ENCODE peak calls at places on chromosomes 13 and 19, in eight cellular contexts. One of them, this sample, is unnamed.

GRCh38 chr19:16416574-16416973 is 55.2 kb downstream of the EPS15L1 start:
- DNase-seq in activated B cell treated with CpG ODN at 0.5 μM for 24 hours: no peak
- DNase-seq in GM10248: no peak
- DNase-seq in IMR-90: peak; percentile 10
- DNase-seq in lower lobe of right lung: no peak
- DNase-seq in psoas muscle: no peak
- DNase-seq in mammary epithelial cell: no peak
- DNase-seq in thyroid gland: no peak
- DNase-seq in this sample: no peak

GRCh38 chr13:100269837-100270236 is 180.9 kb downstream of the PCCA start:
- DNase-seq in activated B cell treated with CpG ODN at 0.5 μM for 24 hours: no peak
- DNase-seq in GM10248: no peak
- DNase-seq in IMR-90: peak; percentile 82
- DNase-seq in lower lobe of right lung: peak; percentile 77
- DNase-seq in psoas muscle: peak; percentile 67
- DNase-seq in mammary epithelial cell: peak; percentile 12
- DNase-seq in thyroid gland: peak; percentile 61
- DNase-seq in this sample: no peak

GRCh38 chr13:51311271-51311670 is 28.2 kb upstream of the SERPINE3 start:
- DNase-seq in activated B cell treated with CpG ODN at 0.5 μM for 24 hours: no peak
- DNase-seq in GM10248: no peak
- DNase-seq in IMR-90: no peak
- DNase-seq in lower lobe of right lung: no peak
- DNase-seq in psoas muscle: no peak
- DNase-seq in mammary epithelial cell: no peak
- DNase-seq in thyroid gland: no peak
- DNase-seq in this sample: no peak

GRCh38 chr13:33518442-33518841 is 232.9 kb upstream of the STARD13 start:
- DNase-seq in activated B cell treated with CpG ODN at 0.5 μM for 24 hours: no peak
- DNase-seq in GM10248: no peak
- DNase-seq in IMR-90: no peak
- DNase-seq in lower lobe of right lung: no peak
- DNase-seq in psoas muscle: no peak
- DNase-seq in mammary epithelial cell: no peak
- DNase-seq in thyroid gland: no peak
- DNase-seq in this sample: no peak

GRCh38 chr19:45250832-45251451 is at the start of gene MARK4:
- DNase-seq in activated B cell treated with CpG ODN at 0.5 μM for 24 hours: peak; percentile 56
- DNase-seq in GM10248: peak; percentile 97
- DNase-seq in IMR-90: peak; percentile 34
- DNase-seq in lower lobe of right lung: peak; percentile 65
- DNase-seq in psoas muscle: peak; percentile 64
- DNase-seq in mammary epithelial cell: peak; percentile 61
- DNase-seq in thyroid gland: peak; percentile 40
- DNase-seq in this sample: peak; percentile 75

GRCh38 chr19:55454787-55455243 is 6.6 kb downstream of the ISOC2 start:
- DNase-seq in activated B cell treated with CpG ODN at 0.5 μM for 24 hours: no peak
- DNase-seq in GM10248: peak; percentile 68
- DNase-seq in IMR-90: peak; percentile 22
- DNase-seq in lower lobe of right lung: no peak
- DNase-seq in psoas muscle: no peak
- DNase-seq in mammary epithelial cell: peak; percentile 27
- DNase-seq in thyroid gland: no peak
- DNase-seq in this sample: peak; percentile 69

GRCh38 chr19:28727133-28727834 is 485.7 kb downstream of the UQCRFS1 start:
- DNase-seq in activated B cell treated with CpG ODN at 0.5 μM for 24 hours: no peak
- DNase-seq in GM10248: peak; percentile 58
- DNase-seq in IMR-90: no peak
- DNase-seq in lower lobe of right lung: no peak
- DNase-seq in psoas muscle: no peak
- DNase-seq in mammary epithelial cell: no peak
- DNase-seq in thyroid gland: peak; percentile 26
- DNase-seq in this sample: no peak

GRCh38 chr13:91347996-91348905 is 764 bp downstream of the MIR17HG start:
- DNase-seq in activated B cell treated with CpG ODN at 0.5 μM for 24 hours: peak; percentile 74
- DNase-seq in GM10248: peak; percentile 79
- DNase-seq in IMR-90: no peak
- DNase-seq in lower lobe of right lung: peak; percentile 72
- DNase-seq in psoas muscle: peak; percentile 53
- DNase-seq in mammary epithelial cell: peak; percentile 26
- DNase-seq in thyroid gland: peak; percentile 45
- DNase-seq in this sample: peak; percentile 49

GRCh38 chr13:77014906-77015685 is 11.9 kb downstream of the FBXL3 start:
- DNase-seq in activated B cell treated with CpG ODN at 0.5 μM for 24 hours: no peak
- DNase-seq in GM10248: no peak
- DNase-seq in IMR-90: no peak
- DNase-seq in lower lobe of right lung: no peak
- DNase-seq in psoas muscle: no peak
- DNase-seq in mammary epithelial cell: no peak
- DNase-seq in thyroid gland: no peak
- DNase-seq in this sample: no peak
- TF ChIP-seq CTCF in activated B cell treated with CpG ODN at 0.5 μM for 24 hours: no peak
- TF ChIP-seq CTCF in GM10248: no peak
- TF ChIP-seq CTCF in IMR-90: no peak
- TF ChIP-seq CTCF in lower lobe of right lung: no peak
- TF ChIP-seq CTCF in psoas muscle: no peak
- TF ChIP-seq CTCF in mammary epithelial cell: no peak
- TF ChIP-seq CTCF in thyroid gland: no peak
- TF ChIP-seq CTCF in this sample: no peak

GRCh38 chr13:113123226-113124150 is 889 bp downstream of the F10 start:
- DNase-seq in activated B cell treated with CpG ODN at 0.5 μM for 24 hours: peak; percentile 2
- DNase-seq in GM10248: no peak
- DNase-seq in IMR-90: no peak
- DNase-seq in lower lobe of right lung: peak; percentile 41
- DNase-seq in psoas muscle: no peak
- DNase-seq in mammary epithelial cell: no peak
- DNase-seq in thyroid gland: no peak
- DNase-seq in this sample: no peak
- TF ChIP-seq CTCF in activated B cell treated with CpG ODN at 0.5 μM for 24 hours: no peak
- TF ChIP-seq CTCF in GM10248: no peak
- TF ChIP-seq CTCF in IMR-90: peak; percentile 24
- TF ChIP-seq CTCF in lower lobe of right lung: no peak
- TF ChIP-seq CTCF in psoas muscle: no peak
- TF ChIP-seq CTCF in mammary epithelial cell: no peak
- TF ChIP-seq CTCF in thyroid gland: no peak
- TF ChIP-seq CTCF in this sample: no peak

DNA sequence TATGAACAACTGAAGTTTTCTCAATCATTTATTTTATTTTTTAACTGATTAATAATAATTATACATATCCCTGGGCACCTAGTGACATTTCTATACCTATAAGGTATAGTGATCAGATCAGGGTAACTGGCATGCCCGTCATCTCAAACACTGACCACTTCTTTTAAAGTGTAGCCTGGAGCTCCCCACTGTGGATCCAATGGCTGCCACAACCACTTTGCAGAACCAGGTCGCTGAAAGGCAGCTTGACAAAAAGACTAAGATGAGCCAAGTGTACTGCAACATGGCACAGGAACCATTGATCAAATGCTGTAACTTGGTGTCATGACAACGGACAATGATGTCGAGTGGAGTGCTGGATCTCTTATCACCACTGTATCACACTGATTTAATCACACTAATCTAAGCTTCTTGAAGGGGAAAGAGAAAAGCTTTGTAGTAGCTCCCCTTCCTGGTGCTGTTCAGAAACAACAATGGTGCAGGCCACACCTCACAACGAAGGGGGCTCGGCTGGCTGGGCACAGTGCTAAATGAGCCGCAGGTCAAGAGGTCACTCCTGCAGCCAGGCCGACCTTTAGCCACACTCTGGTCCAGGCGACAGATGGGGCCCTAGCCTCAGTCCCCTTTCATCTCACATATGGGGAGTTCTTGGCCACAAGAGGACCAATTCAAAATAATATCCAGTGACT is 2.3 kb upstream of the TNFRSF19 start:
- DNase-seq in activated B cell treated with CpG ODN at 0.5 μM for 24 hours: no peak
- DNase-seq in GM10248: no peak
- DNase-seq in IMR-90: no peak
- DNase-seq in lower lobe of right lung: no peak
- DNase-seq in psoas muscle: no peak
- DNase-seq in mammary epithelial cell: no peak
- DNase-seq in thyroid gland: no peak
- DNase-seq in this sample: peak; percentile 66
- TF ChIP-seq CTCF in activated B cell treated with CpG ODN at 0.5 μM for 24 hours: no peak
- TF ChIP-seq CTCF in GM10248: peak; percentile 45
- TF ChIP-seq CTCF in IMR-90: peak; percentile 10
- TF ChIP-seq CTCF in lower lobe of right lung: no peak
- TF ChIP-seq CTCF in psoas muscle: peak; percentile 24
- TF ChIP-seq CTCF in mammary epithelial cell: no peak
- TF ChIP-seq CTCF in thyroid gland: no peak
- TF ChIP-seq CTCF in this sample: no peak

GRCh38 chr13:71483733-71484132 is 383.3 kb downstream of the DACH1 start:
- DNase-seq in activated B cell treated with CpG ODN at 0.5 μM for 24 hours: no peak
- DNase-seq in GM10248: no peak
- DNase-seq in IMR-90: no peak
- DNase-seq in lower lobe of right lung: no peak
- DNase-seq in psoas muscle: no peak
- DNase-seq in mammary epithelial cell: no peak
- DNase-seq in thyroid gland: no peak
- DNase-seq in this sample: no peak

DNA sequence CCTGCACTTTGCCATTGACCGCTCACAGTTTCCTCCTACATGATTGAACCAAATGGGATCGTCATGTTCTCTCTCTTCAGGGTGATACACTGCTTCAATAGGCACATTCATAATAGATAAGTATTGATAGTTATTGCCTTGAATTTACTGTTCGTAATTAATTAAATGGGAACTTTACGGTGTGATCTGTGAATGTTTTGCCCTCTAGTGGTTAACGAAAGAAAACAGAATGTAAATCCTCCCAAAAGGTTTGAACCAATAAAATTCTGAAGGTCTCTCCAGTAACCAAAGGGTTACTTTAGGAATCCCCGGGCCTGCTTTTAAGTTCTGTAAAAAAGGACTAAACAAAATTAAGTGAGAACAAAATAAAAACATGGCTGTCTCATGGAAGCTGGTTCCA is 389.3 kb downstream of the DACH1 start:
- DNase-seq in activated B cell treated with CpG ODN at 0.5 μM for 24 hours: no peak
- DNase-seq in GM10248: peak; percentile 5
- DNase-seq in IMR-90: no peak
- DNase-seq in lower lobe of right lung: no peak
- DNase-seq in psoas muscle: no peak
- DNase-seq in mammary epithelial cell: no peak
- DNase-seq in thyroid gland: no peak
- DNase-seq in this sample: no peak
- TF ChIP-seq CTCF in activated B cell treated with CpG ODN at 0.5 μM for 24 hours: no peak
- TF ChIP-seq CTCF in GM10248: no peak
- TF ChIP-seq CTCF in IMR-90: peak; percentile 4
- TF ChIP-seq CTCF in lower lobe of right lung: peak; percentile 16
- TF ChIP-seq CTCF in psoas muscle: no peak
- TF ChIP-seq CTCF in mammary epithelial cell: peak; percentile 54
- TF ChIP-seq CTCF in thyroid gland: no peak
- TF ChIP-seq CTCF in this sample: peak; percentile 49

DNA sequence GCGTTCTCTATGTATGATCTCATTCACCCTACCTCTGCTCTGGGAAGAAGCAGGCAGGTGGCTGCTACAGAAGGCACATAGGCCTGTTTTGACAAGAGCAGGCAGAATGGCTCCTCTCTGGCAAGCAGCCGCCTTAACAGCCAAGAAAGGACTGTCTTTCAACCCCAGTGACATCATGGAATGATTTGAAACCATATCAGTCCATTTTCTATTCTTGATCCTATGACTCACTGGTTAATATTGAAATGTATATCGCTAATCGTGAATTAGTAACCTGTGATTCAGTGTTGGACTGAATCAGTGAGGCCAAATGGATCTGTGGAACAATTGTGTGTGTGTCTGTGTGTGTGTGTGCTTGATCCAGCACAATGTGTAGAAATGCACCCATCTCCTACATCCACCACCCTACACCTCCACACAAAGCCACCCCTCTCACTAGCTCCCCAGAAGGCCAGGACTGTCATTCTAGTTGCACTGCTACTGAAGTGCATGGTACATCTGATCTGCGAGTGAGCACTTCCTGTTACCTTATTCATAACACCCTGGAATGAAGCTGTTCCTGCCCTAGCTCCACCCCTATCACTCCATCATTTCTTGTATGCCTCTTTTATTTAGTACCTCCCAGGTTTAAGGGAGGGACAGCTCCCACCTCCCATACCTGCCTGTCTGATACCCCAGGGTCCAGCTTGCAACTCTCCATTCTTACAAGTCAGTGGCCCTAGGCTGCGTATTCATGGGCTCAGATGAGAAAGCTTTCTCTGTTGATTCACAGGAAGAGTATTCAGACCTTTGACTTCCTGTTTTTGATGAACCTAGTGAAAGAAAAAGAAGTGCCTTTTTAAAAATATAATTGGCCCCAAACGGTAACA is 460.0 kb downstream of the FOXO1 start:
- DNase-seq in activated B cell treated with CpG ODN at 0.5 μM for 24 hours: peak; percentile 52
- DNase-seq in GM10248: peak; percentile 52
- DNase-seq in IMR-90: peak; percentile 7
- DNase-seq in lower lobe of right lung: no peak
- DNase-seq in psoas muscle: no peak
- DNase-seq in mammary epithelial cell: peak; percentile 98
- DNase-seq in thyroid gland: no peak
- DNase-seq in this sample: no peak
- TF ChIP-seq CTCF in activated B cell treated with CpG ODN at 0.5 μM for 24 hours: no peak
- TF ChIP-seq CTCF in GM10248: no peak
- TF ChIP-seq CTCF in IMR-90: no peak
- TF ChIP-seq CTCF in lower lobe of right lung: no peak
- TF ChIP-seq CTCF in psoas muscle: no peak
- TF ChIP-seq CTCF in mammary epithelial cell: no peak
- TF ChIP-seq CTCF in thyroid gland: no peak
- TF ChIP-seq CTCF in this sample: no peak

GRCh38 chr19:18589380-18590272 is 1.0 kb downstream of the REX1BD start:
- DNase-seq in activated B cell treated with CpG ODN at 0.5 μM for 24 hours: no peak
- DNase-seq in GM10248: peak; percentile 75
- DNase-seq in IMR-90: peak; percentile 55
- DNase-seq in lower lobe of right lung: peak; percentile 83
- DNase-seq in psoas muscle: peak; percentile 75
- DNase-seq in mammary epithelial cell: peak; percentile 72
- DNase-seq in thyroid gland: peak; percentile 68
- DNase-seq in this sample: peak; percentile 75
- TF ChIP-seq CTCF in activated B cell treated with CpG ODN at 0.5 μM for 24 hours: no peak
- TF ChIP-seq CTCF in GM10248: peak; percentile 24
- TF ChIP-seq CTCF in IMR-90: peak; percentile 19
- TF ChIP-seq CTCF in lower lobe of right lung: peak; percentile 27
- TF ChIP-seq CTCF in psoas muscle: no peak
- TF ChIP-seq CTCF in mammary epithelial cell: peak; percentile 36
- TF ChIP-seq CTCF in thyroid gland: peak; percentile 30
- TF ChIP-seq CTCF in this sample: no peak